ENCODE peak calls at places on chromosome 14, in ten cellular contexts. C, M, P, I, T, O, G, R, J and B are unnamed samples.

GRCh38 chr14:97602438-97603117 is 805.4 kb downstream of the VRK1 start:
- DNase-seq in R (no peak), I (peak; percentile 84), P (no peak), J (no peak), C (no peak), G (no peak), O (no peak), T (no peak), M (peak; percentile 39), B (no peak)

GRCh38 chr14:65239143-65239672 is 136.9 kb upstream of the MAX start:
- DNase-seq in O (peak; percentile 71), J (no peak), T (peak; percentile 83), I (no peak), G (no peak), R (peak; percentile 63), C (no peak), M (no peak), P (no peak), B (no peak)

GRCh38 chr14:59013672-59014298 is 174.7 kb upstream of the DAAM1 start:
- DNase-seq in O (peak; percentile 54), G (no peak), I (no peak), M (no peak), R (no peak), P (no peak), J (no peak), T (no peak), C (no peak), B (no peak)

GRCh38 chr14:92607702-92608429 is 94.3 kb downstream of the RIN3 start:
- DNase-seq in J (peak; percentile 89), C (no peak), I (no peak), R (no peak), T (no peak), G (no peak), M (no peak), O (peak; percentile 53), P (no peak), B (no peak)

GRCh38 chr14:20848316-20848954 is 42.8 kb upstream of the RNASE3 start:
- DNase-seq in M (no peak), P (no peak), I (no peak), T (no peak), G (no peak), C (no peak), O (peak; percentile 39), R (peak; percentile 41), J (no peak), B (no peak)

GRCh38 chr14:103699901-103700752 is 15.1 kb downstream of the XRCC3 start:
- DNase-seq in T (no peak), R (no peak), O (no peak), M (no peak), I (no peak), P (no peak), J (no peak), G (no peak), C (no peak), B (peak; percentile 92)

GRCh38 chr14:101781240-101782061 is 19.9 kb downstream of the PPP2R5C start:
- DNase-seq in T (no peak), G (no peak), M (no peak), I (peak; percentile 22), R (no peak), P (no peak), C (no peak), O (no peak), J (no peak), B (no peak)

GRCh38 chr14:50067723-50068495 is 48.5 kb downstream of the VCPKMT start:
- DNase-seq in G (no peak), I (no peak), O (peak; percentile 82), J (no peak), T (no peak), R (no peak), P (no peak), M (no peak), C (no peak), B (no peak)

GRCh38 chr14:104866451-104867370 is 1.6 kb downstream of the CEP170B start:
- DNase-seq in J (no peak), P (no peak), R (peak; percentile 6), C (no peak), I (no peak), T (no peak), M (no peak), O (no peak), G (no peak), B (peak; percentile 33)

GRCh38 chr14:64191756-64192155 is 102.4 kb downstream of the ESR2 start:
- DNase-seq in M (no peak), T (peak; percentile 67), J (peak; percentile 73), C (no peak), I (no peak), O (peak; percentile 94), G (no peak), R (no peak), P (no peak), B (no peak)

GRCh38 chr14:100076133-100076532 is 10.9 kb downstream of the EVL start:
- DNase-seq in P (no peak), T (no peak), G (no peak), M (no peak), I (no peak), O (no peak), C (no peak), R (no peak), J (no peak), B (no peak)

GRCh38 chr14:98893675-98894074 is 378.3 kb downstream of the BCL11B start:
- DNase-seq in C (no peak), J (no peak), G (no peak), P (no peak), M (no peak), R (no peak), I (no peak), T (no peak), O (no peak), B (no peak)

GRCh38 chr14:104549536-104550339 is 29.8 kb upstream of the C14orf180 start:
- DNase-seq in C (no peak), M (no peak), P (no peak), G (no peak), T (no peak), R (no peak), O (no peak), I (no peak), J (no peak), B (peak; percentile 40)

GRCh38 chr14:74638066-74638465 is 26.0 kb upstream of the LTBP2 start:
- DNase-seq in P (no peak), G (no peak), R (no peak), O (peak; percentile 42), I (no peak), J (no peak), C (no peak), M (no peak), T (no peak), B (no peak)

GRCh38 chr14:73238262-73238852 is 1.1 kb downstream of the PAPLN start:
- DNase-seq in T (peak; percentile 94), I (no peak), R (peak; percentile 28), J (peak; percentile 51), O (peak; percentile 49), C (no peak), M (no peak), P (no peak), G (no peak), B (peak; percentile 49)

GRCh38 chr14:77007975-77008421 is 20.5 kb downstream of the IRF2BPL start:
- DNase-seq in C (no peak), R (peak; percentile 70), M (no peak), J (no peak), T (no peak), I (no peak), O (no peak), G (no peak), P (peak; percentile 82), B (no peak)

GRCh38 chr14:36383674-36384421 is 63.4 kb upstream of the MBIP start:
- DNase-seq in O (no peak), C (no peak), J (no peak), G (no peak), T (no peak), R (no peak), M (no peak), P (peak; percentile 70), I (no peak), B (peak; percentile 10)

GRCh38 chr14:72752034-72752412 is 141.9 kb downstream of the DPF3 start:
- DNase-seq in J (no peak), R (no peak), G (no peak), P (no peak), M (no peak), O (no peak), T (no peak), C (no peak), I (no peak), B (no peak)

GRCh38 chr14:35963209-35963608 is 137.1 kb downstream of the BRMS1L start:
- DNase-seq in M (no peak), G (no peak), C (no peak), J (no peak), R (no peak), T (no peak), P (no peak), O (no peak), I (no peak), B (no peak)

GRCh38 chr14:72332054-72332453 is 399.8 kb downstream of the RGS6 start:
- DNase-seq in R (peak; percentile 8), O (no peak), J (no peak), P (peak; percentile 33), C (no peak), G (no peak), M (no peak), T (no peak), I (no peak), B (peak; percentile 37)

GRCh38 chr14:23562822-23563472 is 4.6 kb downstream of the AP1G2 start:
- DNase-seq in G (peak; percentile 52), M (no peak), C (no peak), O (peak; percentile 38), I (peak; percentile 61), T (no peak), P (no peak), J (no peak), R (peak; percentile 73), B (peak; percentile 75)

GRCh38 chr14:37594238-37594915 is 672 bp downstream of the FOXA1 start:
- DNase-seq in J (peak; percentile 63), G (no peak), I (peak; percentile 24), T (peak; percentile 77), O (peak; percentile 57), C (no peak), R (peak; percentile 90), P (peak; percentile 84), M (no peak), B (no peak)

GRCh38 chr14:40757376-40757775 is 849.3 kb upstream of the LRFN5 start:
- DNase-seq in O (no peak), R (no peak), T (no peak), I (no peak), J (no peak), C (no peak), G (no peak), P (no peak), M (no peak), B (no peak)

GRCh38 chr14:101359221-101360044 is 201.9 kb upstream of the DIO3 start:
- DNase-seq in P (peak; percentile 32), M (no peak), T (no peak), C (no peak), G (no peak), J (no peak), I (no peak), O (no peak), R (peak; percentile 55), B (no peak)

GRCh38 chr14:43183916-43184315 is 1323.2 kb downstream of the FSCB start:
- DNase-seq in O (no peak), R (no peak), J (no peak), I (no peak), T (no peak), C (no peak), G (no peak), M (no peak), P (no peak), B (no peak)

GRCh38 chr14:21025374-21026151 is 702 bp upstream of the NDRG2 start:
- DNase-seq in O (no peak), C (no peak), P (no peak), J (no peak), I (no peak), R (peak; percentile 54), T (no peak), M (no peak), G (no peak), B (peak; percentile 79)

GRCh38 chr14:100818221-100818699 is 7.7 kb upstream of the MEG3 start:
- DNase-seq in O (no peak), G (no peak), C (no peak), I (no peak), M (no peak), J (no peak), P (no peak), T (no peak), R (no peak), B (no peak)

GRCh38 chr14:32508281-32508680 is 179.2 kb downstream of the AKAP6 start:
- DNase-seq in T (no peak), P (no peak), C (no peak), R (no peak), O (no peak), G (no peak), J (no peak), M (no peak), I (no peak), B (no peak)